ENCODE peak calls at places on chromosomes 1 and 21, in seven cellular contexts. W, N, S, V, O, L and Y are unnamed samples.

GRCh38 chr1:192724670-192725069 is 84.2 kb upstream of the RGS2 start:
- DNase-seq in S (peak), N (peak), O (no peak), V (no peak), L (no peak), W (no peak), Y (peak)

GRCh38 chr1:145858238-145858936 is 494 bp downstream of the PIAS3 start:
- DNase-seq in S (peak), N (peak), O (peak), V (peak), L (no peak), W (peak), Y (no peak)

GRCh38 chr1:56483104-56483503 is 96.3 kb downstream of the PLPP3 start:
- DNase-seq in W (no peak), O (no peak), L (no peak), N (no peak), V (no peak), S (no peak), Y (no peak)

GRCh38 chr1:110600716-110601115 is 5.4 kb downstream of the KCNA2 start:
- DNase-seq in N (no peak), L (no peak), O (peak), S (no peak), V (no peak), W (no peak), Y (no peak)

GRCh38 chr1:243926803-243927245 is 76.8 kb upstream of the AKT3 start:
- DNase-seq in V (no peak), W (no peak), O (peak), N (peak), S (peak), L (peak), Y (peak)

GRCh38 chr1:111565079-111565478 is 54.5 kb upstream of the RAP1A start:
- DNase-seq in S (peak), L (peak), W (no peak), O (no peak), V (no peak), N (peak), Y (peak)

GRCh38 chr21:29301703-29302102 is 3.0 kb downstream of the BACH1 start:
- DNase-seq in S (no peak), O (no peak), L (no peak), N (no peak), V (no peak), W (no peak), Y (no peak)

GRCh38 chr1:227939791-227940771 is 7.7 kb downstream of the WNT9A start:
- DNase-seq in W (no peak), S (no peak), L (no peak), O (peak), V (no peak), N (no peak), Y (no peak)

GRCh38 chr1:41330588-41331545 is 30.4 kb upstream of the FOXO6 start:
- DNase-seq in L (no peak), N (no peak), W (no peak), O (peak), S (no peak), V (no peak), Y (no peak)

GRCh38 chr1:23029337-23029736 is 10.1 kb downstream of the KDM1A start:
- DNase-seq in N (no peak), L (no peak), V (no peak), W (no peak), S (no peak), O (no peak), Y (no peak)

GRCh38 chr1:86149591-86149990 is 7.0 kb downstream of the COL24A1 start:
- DNase-seq in W (no peak), N (peak), O (no peak), V (no peak), S (no peak), L (no peak), Y (no peak)

GRCh38 chr21:17527240-17527639 is 14.4 kb downstream of the CXADR start:
- DNase-seq in N (peak), W (no peak), S (no peak), O (no peak), L (no peak), V (no peak), Y (no peak)

GRCh38 chr1:227709451-227709850 is 25.7 kb downstream of the JMJD4 start:
- DNase-seq in V (no peak), N (peak), W (no peak), L (no peak), S (no peak), O (no peak), Y (peak)

GRCh38 chr21:45074048-45074817 is at the start of gene ADARB1:
- DNase-seq in O (peak), L (no peak), N (peak), W (peak), S (peak), V (peak), Y (no peak)

GRCh38 chr1:160629286-160630210 is 17.3 kb downstream of the SLAMF1 start:
- DNase-seq in N (no peak), L (no peak), V (no peak), W (peak), S (no peak), O (no peak), Y (no peak)

GRCh38 chr1:220113136-220113695 is 19.3 kb downstream of the IARS2 start:
- DNase-seq in N (peak), S (peak), O (no peak), L (no peak), V (no peak), W (no peak), Y (no peak)

GRCh38 chr1:53733447-53733931 is 5.5 kb downstream of the GLIS1 start:
- DNase-seq in V (no peak), L (peak), W (no peak), O (no peak), N (no peak), S (no peak), Y (no peak)

GRCh38 chr1:222634180-222635013 is 16.5 kb downstream of the MIA3 start:
- DNase-seq in S (peak), N (peak), O (peak), L (peak), V (no peak), W (peak), Y (no peak)

GRCh38 chr1:184479435-184480202 is 92.8 kb downstream of the C1orf21 start:
- DNase-seq in V (no peak), L (no peak), O (no peak), S (no peak), W (no peak), N (no peak), Y (no peak)

GRCh38 chr1:1614204-1614953 is 921 bp upstream of the MIB2 start:
- DNase-seq in S (peak), V (no peak), O (peak), N (peak), L (peak), W (peak), Y (no peak)

GRCh38 chr21:44593598-44594405 is 1.5 kb upstream of the KRTAP10-6 start:
- DNase-seq in N (no peak), V (no peak), L (no peak), W (no peak), S (no peak), O (peak), Y (no peak)

GRCh38 chr1:31101147-31101502 is 35.6 kb upstream of the PUM1 start:
- DNase-seq in W (peak), O (no peak), L (peak), N (peak), V (no peak), S (peak), Y (peak)

GRCh38 chr1:3863231-3863935 is 6.1 kb downstream of the DFFB start:
- DNase-seq in N (no peak), V (no peak), O (no peak), S (no peak), W (no peak), L (no peak), Y (no peak)

GRCh38 chr1:10286244-10286643 is 75.9 kb downstream of the KIF1B start:
- DNase-seq in W (no peak), N (no peak), L (peak), V (no peak), O (no peak), S (no peak), Y (peak)

GRCh38 chr1:10941891-10942541 is 70.4 kb upstream of the TARDBP start:
- DNase-seq in L (peak), V (no peak), S (peak), N (no peak), W (peak), O (peak), Y (no peak)